ENCODE peak calls at places on chromosome 7, in six cellular contexts. N is iris pigment epithelial cell, Q is AG04450, J is SJSA1, P is activated T-cell treated with anti-CD3 and anti-CD28 coated beads for 1 hour, T is head of caudate nucleus. R is an unnamed sample.

GRCh38 chr7:107118109-107118900 is 50.5 kb upstream of the HBP1 start:
- DNase-seq in N (peak; percentile 37), Q (no peak), J (peak; percentile 3), P (no peak), T (no peak), R (no peak)

GRCh38 chr7:78487464-78487863 is 688.9 kb downstream of the PHTF2 start:
- DNase-seq in N (no peak), Q (no peak), J (no peak), P (no peak), T (no peak), R (no peak)

GRCh38 chr7:24670782-24671181 is 86.5 kb downstream of the GSDME start:
- DNase-seq in N (no peak), Q (no peak), J (no peak), P (no peak), T (no peak), R (no peak)

GRCh38 chr7:155752756-155753445 is 59.4 kb downstream of the SHH start:
- DNase-seq in N (no peak), Q (no peak), J (no peak), P (no peak), T (no peak), R (no peak)

GRCh38 chr7:77315102-77315501 is 101.0 kb downstream of the GSAP start:
- DNase-seq in N (no peak), Q (no peak), J (no peak), P (no peak), T (no peak), R (no peak)

GRCh38 chr7:43479042-43479441 is 103.9 kb upstream of the STK17A start:
- DNase-seq in N (no peak), Q (no peak), J (no peak), P (no peak), T (no peak), R (no peak)

GRCh38 chr7:53984776-53985175 is 557.4 kb upstream of the VSTM2A start:
- DNase-seq in N (no peak), Q (no peak), J (no peak), P (no peak), T (no peak), R (no peak)

GRCh38 chr7:133514551-133514950 is 261.7 kb downstream of the EXOC4 start:
- DNase-seq in N (no peak), Q (no peak), J (peak; percentile 27), P (no peak), T (no peak), R (no peak)

GRCh38 chr7:105877736-105878135 is 1.3 kb upstream of the ATXN7L1 start:
- DNase-seq in N (no peak), Q (no peak), J (no peak), P (no peak), T (no peak), R (no peak)

GRCh38 chr7:13628231-13629001 is 361.1 kb downstream of the ETV1 start:
- DNase-seq in N (peak; percentile 29), Q (no peak), J (no peak), P (no peak), T (no peak), R (no peak)

GRCh38 chr7:2231992-2232765 is 566 bp downstream of the MAD1L1 start:
- DNase-seq in N (peak; percentile 17), Q (no peak), J (peak; percentile 33), P (no peak), T (no peak), R (no peak)

GRCh38 chr7:144497296-144497695 is 93.8 kb upstream of the NOBOX start:
- DNase-seq in N (peak; percentile 12), Q (no peak), J (no peak), P (no peak), T (no peak), R (no peak)

GRCh38 chr7:83819911-83820310 is 171.0 kb upstream of the SEMA3E start:
- DNase-seq in N (no peak), Q (no peak), J (no peak), P (no peak), T (no peak), R (no peak)

GRCh38 chr7:4713183-4713784 is 31.2 kb downstream of the FOXK1 start:
- DNase-seq in N (peak; percentile 59), Q (no peak), J (peak; percentile 33), P (no peak), T (no peak), R (no peak)

GRCh38 chr7:2063562-2064360 is 169.0 kb downstream of the MAD1L1 start:
- DNase-seq in N (peak; percentile 41), Q (no peak), J (no peak), P (no peak), T (no peak), R (no peak)

GRCh38 chr7:102008535-102009262 is 191.3 kb downstream of the CUX1 start:
- DNase-seq in N (no peak), Q (no peak), J (no peak), P (no peak), T (no peak), R (no peak)

GRCh38 chr7:102286237-102287081 is at the start of gene SH2B2:
- DNase-seq in N (peak; percentile 58), Q (no peak), J (peak; percentile 88), P (peak; percentile 22), T (peak; percentile 27), R (peak; percentile 34)

GRCh38 chr7:82600601-82601000 is 157.0 kb upstream of the CACNA2D1 start:
- DNase-seq in N (peak; percentile 22), Q (no peak), J (no peak), P (no peak), T (no peak), R (no peak)

GRCh38 chr7:139720705-139721231 is 57.0 kb downstream of the HIPK2 start:
- DNase-seq in N (peak; percentile 67), Q (no peak), J (peak; percentile 23), P (no peak), T (no peak), R (no peak)

GRCh38 chr7:82091126-82091682 is 321.4 kb upstream of the HGF start:
- DNase-seq in N (no peak), Q (no peak), J (no peak), P (no peak), T (no peak), R (no peak)

GRCh38 chr7:129298268-129298893 is 73.6 kb downstream of the AHCYL2 start:
- DNase-seq in N (peak; percentile 37), Q (no peak), J (peak; percentile 16), P (peak; percentile 51), T (peak; percentile 48), R (no peak)